ENCODE peak calls at places on chromosomes 6 and 20, in seven cellular contexts. R is ecto neural progenitor cell; U is HTR-8/SVneo; D is activated naive CD4-positive, alpha-beta T cell; T is left ventricle myocardium inferior; Q is kidney; F is stimulated activated CD4-positive, alpha-beta T cell treated with anti-CD3 and anti-CD28 coated beads, Interleukin-2, amount 100 ng/mL, for 24 hours. P is an unnamed sample.

GRCh38 chr6:163086563-163086895 is 328.0 kb upstream of the QKI start:
- DNase-seq in Q (no peak), U (no peak), D (no peak), T (no peak), F (no peak), R (no peak), P (no peak)

GRCh38 chr20:25136643-25137559 is 55.0 kb upstream of the VSX1 start:
- DNase-seq in F (no peak), U (peak), D (no peak), T (peak), R (no peak), Q (no peak), P (peak)

GRCh38 chr6:107545761-107546160 is 55.8 kb downstream of the SOBP start:
- DNase-seq in Q (no peak), U (no peak), F (no peak), R (no peak), T (no peak), D (no peak), P (no peak)

GRCh38 chr6:44682987-44683779 is 295.7 kb downstream of the CDC5L start:
- DNase-seq in F (no peak), R (no peak), T (no peak), U (no peak), Q (no peak), D (no peak), P (no peak)

GRCh38 chr20:31570021-31570463 is 35.0 kb upstream of the ID1 start:
- DNase-seq in U (no peak), Q (no peak), D (no peak), F (no peak), R (no peak), T (no peak), P (no peak)

GRCh38 chr20:45924391-45925261 is 9.9 kb upstream of the PCIF1 start:
- DNase-seq in R (no peak), D (no peak), Q (no peak), U (no peak), F (no peak), T (peak), P (no peak)

GRCh38 chr20:13442990-13443389 is 195.7 kb downstream of the TASP1 start:
- DNase-seq in U (no peak), T (no peak), F (no peak), R (no peak), D (no peak), Q (no peak), P (no peak)

GRCh38 chr6:142458857-142459256 is 157.1 kb downstream of the ADGRG6 start:
- DNase-seq in T (no peak), U (no peak), D (no peak), R (no peak), Q (no peak), F (no peak), P (no peak)

GRCh38 chr6:159357211-159357920 is 188.2 kb downstream of the FNDC1 start:
- DNase-seq in Q (no peak), U (no peak), D (no peak), F (no peak), R (no peak), T (no peak), P (no peak)

GRCh38 chr20:36604952-36605308 is 649 bp upstream of the RAB5IF start:
- DNase-seq in T (peak), F (peak), U (no peak), R (peak), Q (peak), D (peak), P (peak)

GRCh38 chr6:18213439-18213838 is 50.9 kb downstream of the DEK start:
- DNase-seq in D (no peak), T (no peak), R (no peak), F (no peak), U (no peak), Q (no peak), P (no peak)

GRCh38 chr6:25404693-25405169 is 125.6 kb downstream of the CARMIL1 start:
- DNase-seq in T (no peak), Q (no peak), D (peak), F (peak), R (no peak), U (no peak), P (no peak)

GRCh38 chr20:41245086-41245707 is 72.3 kb downstream of the ZHX3 start:
- DNase-seq in U (no peak), R (no peak), F (no peak), T (no peak), Q (peak), D (no peak), P (peak)

GRCh38 chr6:168909288-168909687 is 344.4 kb downstream of the THBS2 start:
- DNase-seq in U (no peak), R (no peak), Q (no peak), T (no peak), F (no peak), D (no peak), P (no peak)

GRCh38 chr6:116111552-116112528 is 11.2 kb downstream of the NT5DC1 start:
- DNase-seq in Q (no peak), U (no peak), T (no peak), R (no peak), D (no peak), F (peak), P (no peak)

GRCh38 chr6:118739976-118740771 is 88.8 kb upstream of the CEP85L start:
- DNase-seq in D (no peak), T (no peak), Q (no peak), U (no peak), F (no peak), R (no peak), P (no peak)

GRCh38 chr20:24764825-24765224 is 184.2 kb upstream of the CST7 start:
- DNase-seq in Q (peak), T (no peak), R (peak), D (no peak), F (no peak), U (no peak), P (no peak)

GRCh38 chr6:80020381-80021120 is 16.1 kb downstream of the TTK start:
- DNase-seq in U (no peak), F (no peak), Q (no peak), D (no peak), T (no peak), R (no peak), P (no peak)

P was measured in posterior cingulate gyrus.